ENCODE peak calls at places on chromosomes 2 and 18, in five cellular contexts. Z is ovary; E is GM23248; U is left lobe of liver; X is stimulated activated naive CD4-positive, alpha-beta T cell. I is an unnamed sample.

GRCh38 chr2:9675369-9676351 is 44.9 kb upstream of the YWHAQ start:
- DNase-seq in U (no peak), E (peak; percentile 97), Z (no peak), X (no peak), I (peak; percentile 58)

GRCh38 chr2:148887349-148888002 is 12.4 kb downstream of the KIF5C start:
- DNase-seq in Z (no peak), U (no peak), E (peak; percentile 6), X (no peak), I (no peak)

GRCh38 chr2:151289972-151290335 is 486 bp upstream of the NMI start:
- DNase-seq in E (peak; percentile 89), Z (peak; percentile 47), X (no peak), U (peak; percentile 56), I (no peak)

GRCh38 chr2:66507673-66508127 is 72.8 kb downstream of the MEIS1 start:
- DNase-seq in X (no peak), Z (no peak), E (no peak), U (no peak), I (no peak)

GRCh38 chr18:12308386-12309100 is 502 bp downstream of the TUBB6 start:
- DNase-seq in U (peak; percentile 54), E (peak; percentile 99), Z (peak; percentile 93), X (no peak), I (peak; percentile 70)

GRCh38 chr2:101121174-101121573 is 30.0 kb downstream of the TBC1D8 start:
- DNase-seq in Z (no peak), X (no peak), U (no peak), E (no peak), I (no peak)

GRCh38 chr18:74249181-74249968 is 42.4 kb downstream of the CYB5A start:
- DNase-seq in X (no peak), Z (peak; percentile 68), E (peak; percentile 94), U (peak; percentile 81), I (no peak)

GRCh38 chr2:120419073-120419472 is 73.1 kb downstream of the INHBB start:
- DNase-seq in Z (no peak), X (no peak), E (no peak), U (peak; percentile 26), I (no peak)

GRCh38 chr2:38720613-38721241 is 30.4 kb downstream of the SRSF7 start:
- DNase-seq in Z (peak; percentile 81), E (peak; percentile 99), U (peak; percentile 74), X (no peak), I (peak; percentile 14)

GRCh38 chr2:131156452-131157149 is 51.5 kb downstream of the PLEKHB2 start:
- DNase-seq in X (no peak), E (peak; percentile 20), Z (no peak), U (no peak), I (no peak)

GRCh38 chr2:179682756-179683155 is 178.7 kb downstream of the ZNF385B start:
- DNase-seq in X (no peak), Z (no peak), U (no peak), E (no peak), I (no peak)

GRCh38 chr18:6013101-6013790 is 117.9 kb upstream of the TMEM200C start:
- DNase-seq in Z (no peak), U (no peak), X (no peak), E (peak; percentile 68), I (no peak)

GRCh38 chr18:75497576-75497975 is 70.1 kb upstream of the SMIM21 start:
- DNase-seq in Z (no peak), E (no peak), X (no peak), U (no peak), I (no peak)

GRCh38 chr2:108621087-108621559 is 86.9 kb downstream of the LIMS1 start:
- DNase-seq in Z (no peak), U (no peak), E (peak; percentile 20), X (peak; percentile 50), I (no peak)

GRCh38 chr2:239536186-239536585 is 135.4 kb upstream of the HDAC4 start:
- DNase-seq in U (no peak), X (no peak), Z (no peak), E (no peak), I (no peak)

GRCh38 chr2:28356095-28356911 is 36.4 kb upstream of the FOSL2 start:
- DNase-seq in E (peak; percentile 93), X (no peak), Z (peak; percentile 92), U (peak; percentile 92), I (peak; percentile 53)

GRCh38 chr2:69926849-69927515 is 12.1 kb downstream of the MXD1 start:
- DNase-seq in E (peak; percentile 32), U (no peak), Z (no peak), X (no peak), I (no peak)

GRCh38 chr2:111119004-111119846 is 1.5 kb upstream of the BCL2L11 start:
- DNase-seq in X (peak; percentile 15), U (no peak), E (peak; percentile 24), Z (peak; percentile 21), I (no peak)

GRCh38 chr2:133447303-133447702 is 121.0 kb downstream of the NCKAP5 start:
- DNase-seq in E (no peak), X (no peak), U (no peak), Z (no peak), I (no peak)

GRCh38 chr2:53740170-53740569 is 27.4 kb upstream of the CHAC2 start:
- DNase-seq in E (peak; percentile 49), X (no peak), U (no peak), Z (no peak), I (no peak)

GRCh38 chr2:178761759-178762371 is 45.4 kb downstream of the TTN start:
- DNase-seq in E (peak; percentile 72), X (no peak), Z (no peak), U (no peak), I (peak; percentile 1)

GRCh38 chr18:58194028-58194427 is 150.0 kb downstream of the NEDD4L start:
- DNase-seq in Z (peak; percentile 33), X (no peak), U (no peak), E (no peak), I (no peak)

GRCh38 chr2:60486067-60486466 is 67.4 kb downstream of the BCL11A start:
- DNase-seq in Z (no peak), U (no peak), E (no peak), X (no peak), I (no peak)

GRCh38 chr18:79371536-79372210 is 24.1 kb upstream of the NFATC1 start:
- DNase-seq in Z (no peak), E (no peak), U (no peak), X (no peak), I (no peak)

GRCh38 chr2:84849271-84849952 is 31.5 kb downstream of the TRABD2A start:
- DNase-seq in E (peak; percentile 51), X (peak; percentile 15), Z (no peak), U (no peak), I (peak; percentile 56)

GRCh38 chr2:171086352-171087290 is 74.1 kb downstream of the TLK1 start:
- DNase-seq in U (no peak), Z (no peak), E (peak; percentile 69), X (peak; percentile 42), I (no peak)

GRCh38 chr18:21826641-21827302 is 86.2 kb downstream of the MIB1 start:
- DNase-seq in U (no peak), X (no peak), E (no peak), Z (no peak), I (no peak)

GRCh38 chr2:148927010-148927409 is 52.0 kb downstream of the KIF5C start:
- DNase-seq in E (no peak), X (no peak), Z (no peak), U (peak; percentile 46), I (no peak)

GRCh38 chr2:216918088-216918680 is 58.3 kb upstream of the TNP1 start:
- DNase-seq in E (peak; percentile 92), Z (no peak), X (no peak), U (no peak), I (no peak)

GRCh38 chr2:173094731-173095130 is 19.1 kb downstream of the MAP3K20 start:
- DNase-seq in Z (no peak), E (no peak), X (no peak), U (no peak), I (no peak)

GRCh38 chr18:845152-845819 is 33.2 kb upstream of the YES1 start:
- DNase-seq in Z (no peak), E (peak; percentile 11), X (no peak), U (no peak), I (no peak)

I was measured in T1000.